ENCODE peak calls at places on chromosome 21, in seven cellular contexts. One of them, this sample, is unnamed.

GRCh38 chr21:29155118-29155932 is 24.9 kb downstream of the MAP3K7CL start:
- DNase-seq in AG08395: peak; percentile 65
- DNase-seq in fibroblast of villous mesenchyme: peak; percentile 94
- DNase-seq in stimulated activated CD8-positive, alpha-beta memory T cell treated with anti-CD3 and anti-CD28 coated beads, Interleukin-7, amount 100 ng/mL, for 24 hours: no peak
- DNase-seq in hepatic stellate cell: peak; percentile 55
- DNase-seq in WTC11: peak; percentile 25
- DNase-seq in GM10248: no peak
- DNase-seq in this sample: no peak

GRCh38 chr21:43879348-43880110 is 14.5 kb downstream of the AGPAT3 start:
- DNase-seq in AG08395: no peak
- DNase-seq in fibroblast of villous mesenchyme: no peak
- DNase-seq in stimulated activated CD8-positive, alpha-beta memory T cell treated with anti-CD3 and anti-CD28 coated beads, Interleukin-7, amount 100 ng/mL, for 24 hours: no peak
- DNase-seq in hepatic stellate cell: no peak
- DNase-seq in WTC11: no peak
- DNase-seq in GM10248: no peak
- DNase-seq in this sample: no peak

GRCh38 chr21:32089771-32090170 is 189.1 kb downstream of the MIS18A start:
- DNase-seq in AG08395: no peak
- DNase-seq in fibroblast of villous mesenchyme: no peak
- DNase-seq in stimulated activated CD8-positive, alpha-beta memory T cell treated with anti-CD3 and anti-CD28 coated beads, Interleukin-7, amount 100 ng/mL, for 24 hours: no peak
- DNase-seq in hepatic stellate cell: no peak
- DNase-seq in WTC11: no peak
- DNase-seq in GM10248: no peak
- DNase-seq in this sample: no peak

GRCh38 chr21:39882186-39882882 is 15.1 kb downstream of the PCP4 start:
- DNase-seq in AG08395: no peak
- DNase-seq in fibroblast of villous mesenchyme: no peak
- DNase-seq in stimulated activated CD8-positive, alpha-beta memory T cell treated with anti-CD3 and anti-CD28 coated beads, Interleukin-7, amount 100 ng/mL, for 24 hours: no peak
- DNase-seq in hepatic stellate cell: no peak
- DNase-seq in WTC11: no peak
- DNase-seq in GM10248: no peak
- DNase-seq in this sample: no peak

GRCh38 chr21:18951291-18952038 is 547.9 kb upstream of the TMPRSS15 start:
- DNase-seq in AG08395: no peak
- DNase-seq in fibroblast of villous mesenchyme: no peak
- DNase-seq in stimulated activated CD8-positive, alpha-beta memory T cell treated with anti-CD3 and anti-CD28 coated beads, Interleukin-7, amount 100 ng/mL, for 24 hours: no peak
- DNase-seq in hepatic stellate cell: no peak
- DNase-seq in WTC11: peak; percentile 50
- DNase-seq in GM10248: no peak
- DNase-seq in this sample: no peak

GRCh38 chr21:31754561-31754960 is 22.6 kb upstream of the SCAF4 start:
- DNase-seq in AG08395: no peak
- DNase-seq in fibroblast of villous mesenchyme: no peak
- DNase-seq in stimulated activated CD8-positive, alpha-beta memory T cell treated with anti-CD3 and anti-CD28 coated beads, Interleukin-7, amount 100 ng/mL, for 24 hours: no peak
- DNase-seq in hepatic stellate cell: no peak
- DNase-seq in WTC11: no peak
- DNase-seq in GM10248: no peak
- DNase-seq in this sample: no peak

GRCh38 chr21:29656504-29657227 is 283.1 kb downstream of the GRIK1 start:
- DNase-seq in AG08395: peak; percentile 34
- DNase-seq in fibroblast of villous mesenchyme: peak; percentile 55
- DNase-seq in stimulated activated CD8-positive, alpha-beta memory T cell treated with anti-CD3 and anti-CD28 coated beads, Interleukin-7, amount 100 ng/mL, for 24 hours: no peak
- DNase-seq in hepatic stellate cell: peak; percentile 35
- DNase-seq in WTC11: no peak
- DNase-seq in GM10248: no peak
- DNase-seq in this sample: no peak

GRCh38 chr21:34061983-34062382 is 11.4 kb upstream of the MRPS6 start:
- DNase-seq in AG08395: no peak
- DNase-seq in fibroblast of villous mesenchyme: no peak
- DNase-seq in stimulated activated CD8-positive, alpha-beta memory T cell treated with anti-CD3 and anti-CD28 coated beads, Interleukin-7, amount 100 ng/mL, for 24 hours: no peak
- DNase-seq in hepatic stellate cell: no peak
- DNase-seq in WTC11: no peak
- DNase-seq in GM10248: no peak
- DNase-seq in this sample: no peak

GRCh38 chr21:44935533-44935927 is 4.3 kb upstream of the SLX9 start:
- DNase-seq in AG08395: no peak
- DNase-seq in fibroblast of villous mesenchyme: no peak
- DNase-seq in stimulated activated CD8-positive, alpha-beta memory T cell treated with anti-CD3 and anti-CD28 coated beads, Interleukin-7, amount 100 ng/mL, for 24 hours: no peak
- DNase-seq in hepatic stellate cell: no peak
- DNase-seq in WTC11: no peak
- DNase-seq in GM10248: no peak
- DNase-seq in this sample: no peak